ENCODE peak calls at places on chromosomes 12 and 14, in six cellular contexts. One of them, this sample, is unnamed.

GRCh38 chr12:54413284-54414190 is 5.5 kb downstream of the ITGA5 start:
- DNase-seq in A549: no peak
- DNase-seq in suprapubic skin: peak
- DNase-seq in upper lobe of left lung: no peak
- DNase-seq in stomach: peak
- DNase-seq in HepG2: no peak
- DNase-seq in this sample: no peak

GRCh38 chr12:51887476-51888315 is at the start of gene ANKRD33:
- DNase-seq in A549: no peak
- DNase-seq in suprapubic skin: peak
- DNase-seq in upper lobe of left lung: peak
- DNase-seq in stomach: peak
- DNase-seq in HepG2: no peak
- DNase-seq in this sample: no peak

GRCh38 chr14:61525293-61526011 is 169.9 kb upstream of the HIF1A start:
- DNase-seq in A549: peak
- DNase-seq in suprapubic skin: peak
- DNase-seq in upper lobe of left lung: peak
- DNase-seq in stomach: peak
- DNase-seq in HepG2: no peak
- DNase-seq in this sample: peak

GRCh38 chr12:39798429-39798828 is 178.8 kb upstream of the ABCD2 start:
- DNase-seq in A549: no peak
- DNase-seq in suprapubic skin: no peak
- DNase-seq in upper lobe of left lung: peak
- DNase-seq in stomach: no peak
- DNase-seq in HepG2: no peak
- DNase-seq in this sample: no peak

GRCh38 chr14:70254476-70254961 is 65.8 kb upstream of the SLC8A3 start:
- DNase-seq in A549: no peak
- DNase-seq in suprapubic skin: no peak
- DNase-seq in upper lobe of left lung: peak
- DNase-seq in stomach: peak
- DNase-seq in HepG2: peak
- DNase-seq in this sample: peak

GRCh38 chr12:2384533-2385328 is 331.9 kb downstream of the CACNA1C start:
- DNase-seq in A549: no peak
- DNase-seq in suprapubic skin: peak
- DNase-seq in upper lobe of left lung: no peak
- DNase-seq in stomach: no peak
- DNase-seq in HepG2: no peak
- DNase-seq in this sample: no peak

GRCh38 chr12:69189378-69189978 is 49.9 kb upstream of the CPSF6 start:
- DNase-seq in A549: no peak
- DNase-seq in suprapubic skin: no peak
- DNase-seq in upper lobe of left lung: no peak
- DNase-seq in stomach: no peak
- DNase-seq in HepG2: no peak
- DNase-seq in this sample: no peak

GRCh38 chr12:106389181-106389580 is 31.6 kb downstream of the POLR3B start:
- DNase-seq in A549: no peak
- DNase-seq in suprapubic skin: no peak
- DNase-seq in upper lobe of left lung: no peak
- DNase-seq in stomach: no peak
- DNase-seq in HepG2: no peak
- DNase-seq in this sample: no peak

GRCh38 chr14:54186821-54187365 is 209.9 kb upstream of the CDKN3 start:
- DNase-seq in A549: no peak
- DNase-seq in suprapubic skin: no peak
- DNase-seq in upper lobe of left lung: no peak
- DNase-seq in stomach: no peak
- DNase-seq in HepG2: no peak
- DNase-seq in this sample: no peak

GRCh38 chr12:51949342-51950030 is 2.0 kb upstream of the ACVR1B start:
- DNase-seq in A549: no peak
- DNase-seq in suprapubic skin: no peak
- DNase-seq in upper lobe of left lung: no peak
- DNase-seq in stomach: no peak
- DNase-seq in HepG2: no peak
- DNase-seq in this sample: no peak

GRCh38 chr14:36167431-36167830 is 9.1 kb downstream of the PTCSC3 start:
- DNase-seq in A549: no peak
- DNase-seq in suprapubic skin: no peak
- DNase-seq in upper lobe of left lung: no peak
- DNase-seq in stomach: no peak
- DNase-seq in HepG2: no peak
- DNase-seq in this sample: no peak

GRCh38 chr14:53167602-53168328 is 14.6 kb upstream of the DDHD1 start:
- DNase-seq in A549: no peak
- DNase-seq in suprapubic skin: no peak
- DNase-seq in upper lobe of left lung: no peak
- DNase-seq in stomach: no peak
- DNase-seq in HepG2: no peak
- DNase-seq in this sample: no peak

GRCh38 chr12:53965251-53966069 is 7.5 kb upstream of the HOXC11 start:
- DNase-seq in A549: no peak
- DNase-seq in suprapubic skin: no peak
- DNase-seq in upper lobe of left lung: no peak
- DNase-seq in stomach: no peak
- DNase-seq in HepG2: no peak
- DNase-seq in this sample: no peak

GRCh38 chr12:59041241-59042121 is 121.2 kb upstream of the LRIG3 start:
- DNase-seq in A549: no peak
- DNase-seq in suprapubic skin: no peak
- DNase-seq in upper lobe of left lung: no peak
- DNase-seq in stomach: no peak
- DNase-seq in HepG2: no peak
- DNase-seq in this sample: no peak

GRCh38 chr12:78560633-78561032 is 303.9 kb upstream of the SYT1 start:
- DNase-seq in A549: no peak
- DNase-seq in suprapubic skin: no peak
- DNase-seq in upper lobe of left lung: no peak
- DNase-seq in stomach: no peak
- DNase-seq in HepG2: no peak
- DNase-seq in this sample: no peak

GRCh38 chr12:79964100-79964627 is 29.3 kb upstream of the PPP1R12A start:
- DNase-seq in A549: no peak
- DNase-seq in suprapubic skin: no peak
- DNase-seq in upper lobe of left lung: no peak
- DNase-seq in stomach: no peak
- DNase-seq in HepG2: no peak
- DNase-seq in this sample: no peak
- TF ChIP-seq EP300 in A549: no peak
- TF ChIP-seq EP300 in suprapubic skin: no peak
- TF ChIP-seq EP300 in upper lobe of left lung: no peak
- TF ChIP-seq EP300 in stomach: no peak
- TF ChIP-seq EP300 in HepG2: no peak
- TF ChIP-seq EP300 in this sample: no peak

DNA sequence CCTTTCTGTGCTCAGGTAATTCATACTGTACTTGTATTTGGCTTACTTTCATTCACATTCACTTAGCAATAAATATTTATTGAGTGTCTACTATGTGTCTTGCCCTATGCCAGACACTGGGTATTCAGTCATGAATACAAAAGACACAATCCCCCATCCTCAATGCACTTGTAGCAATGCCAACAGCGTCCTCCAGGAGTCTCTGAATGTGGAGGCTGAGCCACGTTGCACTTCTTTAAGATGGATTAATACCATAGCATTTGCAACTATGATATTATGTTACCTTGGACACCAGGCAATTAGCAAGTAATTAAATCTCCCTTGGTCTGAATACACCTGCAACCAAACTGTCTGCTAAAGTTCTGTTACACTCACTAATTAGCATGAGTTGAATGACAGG is 58.8 kb downstream of the OTX2 start:
- DNase-seq in A549: peak
- DNase-seq in suprapubic skin: no peak
- DNase-seq in upper lobe of left lung: no peak
- DNase-seq in stomach: no peak
- DNase-seq in HepG2: no peak
- DNase-seq in this sample: no peak
- TF ChIP-seq CTCF in A549: no peak
- TF ChIP-seq CTCF in suprapubic skin: no peak
- TF ChIP-seq CTCF in upper lobe of left lung: no peak
- TF ChIP-seq CTCF in stomach: no peak
- TF ChIP-seq CTCF in HepG2: no peak
- TF ChIP-seq CTCF in this sample: no peak

DNA sequence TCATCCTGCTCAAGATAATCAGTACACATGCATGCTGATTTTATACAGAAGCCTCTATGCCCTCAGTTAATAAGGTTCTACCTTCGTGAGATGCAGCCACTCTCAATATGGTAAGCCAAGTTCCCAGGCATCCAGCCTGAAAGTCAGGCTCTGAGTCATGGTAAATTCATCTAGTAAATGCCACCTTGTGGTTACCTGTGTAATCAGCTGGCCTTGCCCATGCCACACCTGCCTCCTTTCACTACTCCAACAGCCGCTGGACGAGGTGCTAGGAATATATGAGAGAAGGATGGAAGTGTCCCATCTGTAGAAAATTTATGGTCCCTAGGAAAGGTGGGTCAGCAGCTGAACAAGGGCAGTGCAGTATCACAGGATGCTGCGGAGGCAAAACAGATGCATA is 207.3 kb downstream of the SSPN start:
- DNase-seq in A549: no peak
- DNase-seq in suprapubic skin: no peak
- DNase-seq in upper lobe of left lung: no peak
- DNase-seq in stomach: peak
- DNase-seq in HepG2: peak
- DNase-seq in this sample: no peak
- TF ChIP-seq EP300 in A549: no peak
- TF ChIP-seq EP300 in suprapubic skin: no peak
- TF ChIP-seq EP300 in upper lobe of left lung: no peak
- TF ChIP-seq EP300 in stomach: no peak
- TF ChIP-seq EP300 in HepG2: no peak
- TF ChIP-seq EP300 in this sample: no peak

DNA sequence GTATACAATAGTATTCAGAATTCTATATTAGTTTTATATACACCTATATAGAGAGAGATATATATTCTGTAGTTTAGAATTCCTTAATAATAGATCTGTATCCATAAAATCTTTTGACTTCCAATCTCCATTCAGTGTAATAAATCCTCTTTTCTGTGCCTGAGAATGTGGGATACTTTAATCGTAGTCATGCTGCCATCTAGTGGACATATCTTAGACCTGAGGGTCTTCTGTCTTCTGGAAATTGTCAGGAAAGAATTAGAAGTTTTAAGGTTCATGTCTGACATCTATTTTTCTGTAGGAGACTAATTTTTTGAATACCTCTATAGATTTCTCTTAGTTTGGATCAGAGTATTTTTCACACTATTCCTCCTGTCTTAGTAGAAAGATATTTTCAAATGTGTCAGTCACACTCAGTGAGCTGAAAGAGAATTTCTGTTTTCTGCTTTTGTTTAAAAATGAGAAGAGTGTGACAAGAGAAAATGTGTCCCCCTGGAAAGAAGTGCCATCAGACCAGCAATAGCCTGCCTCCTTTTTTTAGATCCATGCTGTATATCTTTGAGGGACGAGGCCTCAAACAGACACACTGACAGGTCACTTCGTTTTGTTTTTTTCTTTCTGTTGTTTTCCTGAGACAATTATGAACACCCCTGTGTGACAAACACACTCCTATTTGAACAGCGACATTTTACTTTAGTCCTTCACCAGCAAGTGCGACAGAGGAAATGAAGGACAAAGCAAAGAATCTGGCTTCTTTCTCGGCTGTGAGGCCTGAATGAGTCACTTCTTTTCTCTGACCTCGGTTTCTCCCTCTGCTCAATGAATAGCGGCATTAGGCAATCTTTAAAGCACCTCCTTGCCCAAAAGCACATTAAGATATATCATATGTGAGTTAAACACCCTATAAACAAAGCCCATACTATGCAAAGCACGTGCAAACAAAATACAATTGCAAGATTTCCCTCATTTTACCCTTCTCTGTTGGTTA is 96.3 kb downstream of the GALC start:
- DNase-seq in A549: peak
- DNase-seq in suprapubic skin: no peak
- DNase-seq in upper lobe of left lung: no peak
- DNase-seq in stomach: no peak
- DNase-seq in HepG2: peak
- DNase-seq in this sample: no peak
- TF ChIP-seq CTCF in A549: peak
- TF ChIP-seq CTCF in suprapubic skin: no peak
- TF ChIP-seq CTCF in upper lobe of left lung: peak
- TF ChIP-seq CTCF in stomach: peak
- TF ChIP-seq CTCF in HepG2: peak
- TF ChIP-seq CTCF in this sample: no peak

DNA sequence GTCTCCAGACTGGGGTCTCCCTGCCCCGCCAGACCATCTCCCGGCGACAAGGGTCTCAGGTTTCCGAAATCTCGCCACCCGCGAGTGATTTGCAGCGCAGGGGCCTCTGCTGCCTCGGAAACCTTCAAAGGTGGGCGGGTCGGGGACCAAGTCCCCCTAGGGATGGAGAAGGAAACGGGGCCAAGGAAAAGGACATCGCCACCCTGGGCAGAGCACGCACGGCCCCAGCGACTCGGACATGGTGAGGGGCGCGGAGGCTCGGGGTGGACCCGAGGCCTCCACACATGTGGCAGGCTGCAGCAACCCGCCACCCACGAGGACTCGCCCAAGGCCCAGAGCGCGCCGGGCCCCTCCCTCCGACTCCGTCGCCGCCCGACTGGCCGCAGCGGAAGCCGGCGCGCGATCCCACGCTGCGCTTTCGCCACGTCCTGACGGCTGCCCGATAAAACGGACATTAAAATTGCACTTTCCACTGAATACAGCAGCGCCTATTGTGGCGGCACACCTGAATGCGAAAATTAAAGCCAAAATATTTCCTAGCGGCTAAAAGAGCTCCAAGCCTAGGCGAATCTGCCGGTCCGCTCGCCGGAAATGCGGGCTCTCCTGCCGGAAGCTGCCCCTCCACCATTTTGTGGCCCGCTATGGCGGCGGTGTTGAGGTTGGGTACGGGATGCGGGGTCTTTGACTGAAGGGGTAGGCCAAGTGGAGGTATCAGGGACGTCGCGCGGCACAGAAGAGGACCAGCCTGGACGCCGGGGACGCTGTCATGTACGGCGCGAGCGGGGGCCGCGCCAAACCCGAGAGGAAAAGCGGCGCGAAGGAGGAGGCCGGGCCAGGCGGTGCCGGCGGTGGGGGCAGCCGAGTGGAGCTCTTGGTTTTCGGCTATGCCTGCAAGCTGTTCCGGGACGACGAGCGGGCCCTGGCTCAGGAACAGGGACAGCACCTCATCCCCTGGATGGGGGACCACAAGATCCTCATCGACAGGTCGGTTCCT is at the start of gene SFSWAP:
- DNase-seq in A549: peak
- DNase-seq in suprapubic skin: peak
- DNase-seq in upper lobe of left lung: peak
- DNase-seq in stomach: peak
- DNase-seq in HepG2: peak
- DNase-seq in this sample: peak
- TF ChIP-seq EP300 in A549: no peak
- TF ChIP-seq EP300 in suprapubic skin: no peak
- TF ChIP-seq EP300 in upper lobe of left lung: peak
- TF ChIP-seq EP300 in stomach: no peak
- TF ChIP-seq EP300 in HepG2: no peak
- TF ChIP-seq EP300 in this sample: no peak

This sample was measured in ovary.